ENCODE peak calls at places on chromosomes 1 and 21, in ten cellular contexts. O, N, X, Y, G, S, W, H, D and U are unnamed samples.

GRCh38 chr1:1573843-1574720 is 581 bp downstream of the SSU72 start:
- DNase-seq in O (peak), N (no peak), X (peak), Y (no peak), G (peak), S (peak), W (peak), H (peak), D (no peak), U (peak)

GRCh38 chr1:24226754-24227153 is 39.7 kb upstream of the IFNLR1 start:
- DNase-seq in O (no peak), N (no peak), X (no peak), Y (no peak), G (no peak), S (no peak), W (no peak), H (no peak), D (no peak), U (no peak)

GRCh38 chr1:244778356-244778755 is 57.1 kb upstream of the COX20 start:
- DNase-seq in O (no peak), N (no peak), X (peak), Y (no peak), G (no peak), S (no peak), W (no peak), H (no peak), D (no peak), U (no peak)

GRCh38 chr1:200206340-200206739 is 178.8 kb downstream of the NR5A2 start:
- DNase-seq in O (no peak), N (no peak), X (peak), Y (no peak), G (no peak), S (no peak), W (no peak), H (no peak), D (no peak), U (no peak)

GRCh38 chr1:221768444-221769066 is 26.7 kb upstream of the DUSP10 start:
- DNase-seq in O (no peak), N (no peak), X (no peak), Y (no peak), G (no peak), S (no peak), W (no peak), H (no peak), D (no peak), U (no peak)

GRCh38 chr1:113811353-113811887 is 856 bp downstream of the RSBN1 start:
- DNase-seq in O (peak), N (no peak), X (no peak), Y (no peak), G (peak), S (no peak), W (peak), H (peak), D (no peak), U (peak)

GRCh38 chr1:51305371-51305823 is 25.0 kb downstream of the TTC39A start:
- DNase-seq in O (no peak), N (no peak), X (no peak), Y (no peak), G (no peak), S (no peak), W (no peak), H (no peak), D (no peak), U (no peak)

GRCh38 chr1:69258842-69259241 is 308.9 kb upstream of the LRRC7 start:
- DNase-seq in O (no peak), N (no peak), X (no peak), Y (no peak), G (no peak), S (no peak), W (no peak), H (no peak), D (no peak), U (no peak)

GRCh38 chr21:31586118-31586517 is 73.4 kb upstream of the SOD1 start:
- DNase-seq in O (no peak), N (no peak), X (no peak), Y (no peak), G (no peak), S (no peak), W (no peak), H (peak), D (no peak), U (no peak)

DNA sequence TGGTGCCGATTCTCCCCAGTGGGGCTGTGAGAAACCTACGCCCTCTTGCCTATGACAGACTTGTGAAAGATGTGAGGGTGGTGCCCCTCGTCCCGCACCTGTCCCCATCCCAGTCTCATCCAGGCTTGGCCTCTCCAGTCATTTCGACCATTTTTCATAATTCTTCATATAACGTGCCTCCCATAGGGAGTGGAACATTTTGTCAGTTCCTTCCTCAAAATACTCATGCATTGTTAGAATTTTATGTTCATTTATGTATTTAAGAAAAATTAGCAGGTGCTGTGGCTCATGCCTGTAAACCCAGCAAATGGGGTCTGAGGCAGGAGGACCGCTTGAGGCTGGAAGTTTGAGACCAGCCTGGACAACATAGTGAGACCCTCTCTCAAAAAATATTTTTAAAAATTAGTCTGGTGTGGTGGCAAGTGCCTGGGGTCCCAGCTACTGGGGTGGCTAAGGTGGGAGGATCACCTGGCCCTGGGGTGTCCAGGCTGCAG is 19.7 kb upstream of the SMPDL3B start:
- DNase-seq in O (no peak), N (no peak), X (no peak), Y (no peak), G (no peak), S (no peak), W (no peak), H (no peak), D (no peak), U (no peak)
- H3K27ac ChIP-seq in O (peak), N (peak), X (no peak), Y (peak), G (peak), S (peak), W (peak), H (no peak), D (peak), U (peak)

DNA sequence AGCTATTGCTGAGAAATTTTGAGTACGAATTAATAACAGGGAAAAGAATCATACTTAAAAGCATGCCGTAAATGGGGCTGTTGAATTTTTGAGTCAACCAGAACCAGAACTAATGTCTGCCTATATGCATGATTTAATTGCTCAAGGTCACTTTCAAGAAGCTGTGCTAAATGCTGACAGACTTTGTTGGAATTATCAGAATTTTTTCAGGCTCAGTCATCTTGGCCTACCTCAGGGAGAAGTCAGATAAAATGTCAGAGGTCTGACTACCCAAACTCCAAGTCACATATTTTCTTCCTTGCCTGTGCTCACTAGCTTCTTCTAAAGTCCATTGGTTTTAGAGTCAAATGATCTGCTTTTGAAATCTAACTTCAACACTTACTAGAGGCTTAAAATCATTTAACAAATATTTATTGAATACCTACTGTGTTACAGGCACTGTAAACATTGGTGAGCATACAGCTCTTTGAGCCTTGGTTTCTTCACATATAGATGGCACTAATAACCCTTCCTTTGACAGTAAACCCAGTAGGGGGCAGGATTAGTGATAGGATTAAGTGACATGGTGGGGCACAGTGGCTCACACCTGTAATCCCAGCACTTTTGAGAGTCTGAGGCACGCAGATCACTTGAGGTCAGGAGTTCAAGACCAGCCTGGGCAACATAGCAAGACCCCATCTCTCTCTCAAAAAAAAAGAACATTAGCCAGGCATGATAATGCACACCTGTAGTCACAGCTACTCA is 121.2 kb upstream of the SLC44A3 start:
- DNase-seq in O (no peak), N (no peak), X (no peak), Y (no peak), G (no peak), S (no peak), W (no peak), H (no peak), D (no peak), U (no peak)
- TF ChIP-seq CTCF in O (no peak), N (no peak), X (no peak), Y (no peak), G (no peak), S (no peak), W (no peak), H (no peak), D (no peak), U (no peak)

GRCh38 chr1:31732343-31732742 is 28.5 kb upstream of the COL16A1 start:
- DNase-seq in O (no peak), N (no peak), X (no peak), Y (no peak), G (no peak), S (no peak), W (no peak), H (no peak), D (no peak), U (no peak)
- H3K27ac ChIP-seq in O (no peak), N (no peak), X (no peak), Y (no peak), G (no peak), S (no peak), W (no peak), H (no peak), D (no peak), U (no peak)

GRCh38 chr1:22654692-22655091 is 1.7 kb downstream of the C1QB start:
- DNase-seq in O (no peak), N (no peak), X (no peak), Y (no peak), G (no peak), S (no peak), W (no peak), H (no peak), D (no peak), U (no peak)
- TF ChIP-seq CTCF in O (no peak), N (no peak), X (peak), Y (no peak), G (no peak), S (no peak), W (no peak), H (no peak), D (no peak), U (no peak)

DNA sequence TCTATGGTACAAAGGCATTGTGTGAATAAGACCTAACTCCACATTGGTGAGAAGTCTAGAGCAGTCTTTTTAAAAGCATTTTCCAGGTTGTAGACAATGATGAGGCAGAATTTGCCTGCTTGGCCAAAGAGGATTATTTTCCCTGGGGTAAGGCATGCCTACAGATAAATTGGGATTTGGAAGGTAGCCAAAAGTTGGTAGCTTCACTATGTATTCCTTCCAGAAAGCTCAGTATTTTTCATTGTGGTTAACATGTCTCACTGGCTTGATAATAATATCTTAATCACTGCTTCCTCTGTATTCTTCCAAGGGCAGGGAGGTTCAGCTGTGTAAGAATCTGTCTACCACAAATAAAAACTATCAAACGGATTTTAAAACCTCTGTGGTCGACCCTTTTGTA is 590.8 kb upstream of the PRMT6 start:
- DNase-seq in O (no peak), N (no peak), X (no peak), Y (no peak), G (no peak), S (no peak), W (no peak), H (no peak), D (no peak), U (no peak)
- H3K27ac ChIP-seq in O (no peak), N (no peak), X (no peak), Y (no peak), G (no peak), S (no peak), W (no peak), H (no peak), D (no peak), U (no peak)